ENCODE peak calls at places on chromosomes 13 and 19, in seven cellular contexts. O is HCT116, N is GM12878, J is Panc1, U is HepG2, R is K562, Y is upper lobe of left lung. L is an unnamed sample.

GRCh38 chr19:39377373-39378362 is 13.2 kb downstream of the PAF1 start:
- ATAC-seq in O (no peak), N (no peak), J (no peak), U (peak; percentile 69), R (no peak), Y (no peak), L (no peak)

GRCh38 chr19:290539-291521 is at the start of gene PLPP2:
- ATAC-seq in O (peak; percentile 58), N (no peak), J (peak; percentile 55), U (no peak), R (no peak), Y (peak; percentile 9), L (peak; percentile 54)

GRCh38 chr13:112342841-112343361 is 33.3 kb upstream of the SPACA7 start:
- ATAC-seq in O (no peak), N (no peak), J (no peak), U (no peak), R (no peak), Y (peak; percentile 6), L (no peak)

GRCh38 chr13:40102854-40103253 is 447.4 kb downstream of the COG6 start:
- ATAC-seq in O (peak; percentile 62), N (peak; percentile 21), J (no peak), U (peak; percentile 92), R (no peak), Y (no peak), L (no peak)

GRCh38 chr13:28609381-28609780 is 49.5 kb upstream of the POMP start:
- ATAC-seq in O (no peak), N (no peak), J (no peak), U (no peak), R (no peak), Y (no peak), L (no peak)

GRCh38 chr13:79382545-79383275 is 23.3 kb downstream of the RBM26 start:
- ATAC-seq in O (no peak), N (peak; percentile 64), J (no peak), U (no peak), R (peak; percentile 28), Y (no peak), L (no peak)

GRCh38 chr13:46173656-46174055 is 8.3 kb downstream of the LCP1 start:
- ATAC-seq in O (no peak), N (peak; percentile 50), J (no peak), U (no peak), R (no peak), Y (no peak), L (no peak)

GRCh38 chr19:16381756-16382401 is 57.3 kb downstream of the KLF2 start:
- ATAC-seq in O (no peak), N (no peak), J (no peak), U (no peak), R (no peak), Y (no peak), L (peak; percentile 87)

GRCh38 chr13:21579754-21580316 is 24.1 kb downstream of the MICU2 start:
- ATAC-seq in O (no peak), N (peak; percentile 83), J (no peak), U (no peak), R (no peak), Y (no peak), L (no peak)

GRCh38 chr19:30073152-30074000 is 131.3 kb downstream of the URI1 start:
- ATAC-seq in O (no peak), N (no peak), J (peak; percentile 48), U (no peak), R (no peak), Y (no peak), L (no peak)

GRCh38 chr13:75841905-75842304 is 205.8 kb downstream of the LMO7 start:
- ATAC-seq in O (no peak), N (no peak), J (no peak), U (no peak), R (no peak), Y (peak; percentile 55), L (no peak)

GRCh38 chr13:100855151-100855550 is 180.6 kb upstream of the TMTC4 start:
- ATAC-seq in O (no peak), N (peak; percentile 54), J (no peak), U (no peak), R (no peak), Y (no peak), L (no peak)

GRCh38 chr13:99442273-99442895 is 58.9 kb upstream of the TM9SF2 start:
- ATAC-seq in O (peak; percentile 59), N (peak; percentile 77), J (no peak), U (peak; percentile 32), R (peak; percentile 73), Y (peak; percentile 78), L (no peak)

GRCh38 chr19:29851769-29852521 is 40.2 kb downstream of the CCNE1 start:
- ATAC-seq in O (no peak), N (peak; percentile 91), J (no peak), U (no peak), R (no peak), Y (no peak), L (no peak)

GRCh38 chr13:95403349-95404140 is 102.3 kb upstream of the ABCC4 start:
- ATAC-seq in O (peak; percentile 28), N (peak; percentile 63), J (peak; percentile 43), U (peak; percentile 45), R (no peak), Y (no peak), L (no peak)

GRCh38 chr19:13103961-13104847 is 1.5 kb upstream of the LYL1 start:
- ATAC-seq in O (peak; percentile 51), N (peak; percentile 45), J (peak; percentile 17), U (no peak), R (peak; percentile 44), Y (peak; percentile 30), L (peak; percentile 32)
- TF ChIP-seq POLR2AphosphoS5 in O (no peak), N (no peak), J (peak; percentile 18), U (no peak), R (peak; percentile 48), Y (peak; percentile 94), L (peak; percentile 89)

GRCh38 chr19:17948474-17948966 is 15.7 kb downstream of the CCDC124 start:
- ATAC-seq in O (no peak), N (no peak), J (no peak), U (no peak), R (no peak), Y (no peak), L (no peak)
- H3K4me3 ChIP-seq in O (peak overlapping the region; percentile 57), N (peak overlapping the region; percentile 57), J (peak overlapping the region; percentile 34), U (peak overlapping the region; percentile 67), R (peak overlapping the region; percentile 51), Y (peak overlapping the region; percentile 92), L (peak overlapping the region; percentile 60)

GRCh38 chr13:64314286-64314685 is 2898.6 kb upstream of the PCDH20 start:
- ATAC-seq in O (no peak), N (no peak), J (no peak), U (no peak), R (no peak), Y (no peak), L (no peak)
- TF ChIP-seq POLR2AphosphoS5 in O (no peak), N (no peak), J (no peak), U (no peak), R (no peak), Y (no peak), L (no peak)

GRCh38 chr19:41555752-41556151 is 20.2 kb upstream of the CEACAM21 start:
- ATAC-seq in O (no peak), N (no peak), J (no peak), U (no peak), R (no peak), Y (no peak), L (no peak)

GRCh38 chr19:41552558-41552957 is 23.4 kb upstream of the CEACAM21 start:
- ATAC-seq in O (no peak), N (peak; percentile 73), J (no peak), U (no peak), R (no peak), Y (no peak), L (no peak)

GRCh38 chr19:41553804-41554203 is 22.2 kb upstream of the CEACAM21 start:
- ATAC-seq in O (no peak), N (no peak), J (no peak), U (no peak), R (no peak), Y (no peak), L (no peak)

GRCh38 chr19:41551711-41552110 is 24.3 kb upstream of the CEACAM21 start:
- ATAC-seq in O (no peak), N (peak; percentile 10), J (no peak), U (no peak), R (no peak), Y (no peak), L (no peak)

GRCh38 chr19:41554902-41555301 is 21.1 kb upstream of the CEACAM21 start:
- ATAC-seq in O (no peak), N (no peak), J (no peak), U (no peak), R (no peak), Y (no peak), L (no peak)
- H3K4me3 ChIP-seq in O (no peak overlapping the region), N (peak overlapping the region; percentile 8), J (no peak overlapping the region), U (no peak overlapping the region), R (no peak overlapping the region), Y (no peak overlapping the region), L (no peak overlapping the region)

DNA sequence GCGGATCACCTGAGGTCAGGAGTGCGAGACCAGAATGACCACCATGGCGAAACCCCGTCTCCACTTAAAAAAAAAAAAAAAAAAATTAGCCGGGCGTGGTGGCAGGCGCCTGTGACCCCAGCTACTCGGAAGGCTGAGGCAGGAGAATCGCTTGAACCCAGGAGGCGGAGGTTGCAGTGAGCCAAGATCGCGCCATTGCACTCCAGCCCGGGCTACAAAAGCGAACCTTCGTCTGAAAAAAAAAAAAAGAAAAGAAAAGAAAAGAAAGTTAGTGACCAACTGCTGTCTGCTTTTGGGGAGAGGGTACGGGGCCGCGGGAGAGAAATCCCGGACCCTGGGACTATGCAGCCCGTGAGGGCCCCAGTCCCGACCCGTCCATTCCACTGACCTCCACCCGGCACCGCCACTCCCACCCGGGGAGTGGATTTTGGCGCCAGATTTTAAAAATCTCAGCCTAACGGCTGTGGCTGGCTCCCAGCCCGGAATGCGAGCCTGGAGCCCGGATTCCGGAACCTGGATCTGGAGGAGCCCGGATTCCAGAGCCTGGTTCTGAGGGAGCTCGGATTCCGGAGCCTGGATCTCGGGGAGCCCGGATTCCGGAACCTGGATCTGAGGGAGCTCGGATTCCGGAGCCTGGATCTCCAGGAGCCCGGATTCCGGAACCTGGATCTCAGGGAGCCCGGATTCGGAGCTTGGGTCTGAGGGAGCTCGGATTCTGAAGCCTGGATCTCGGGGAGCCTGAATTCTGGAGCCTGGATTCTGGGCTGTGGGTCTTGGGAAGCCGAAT is 6.1 kb upstream of the LMNB2 start:
- ATAC-seq in O (peak; percentile 58), N (no peak), J (peak; percentile 65), U (peak; percentile 60), R (no peak), Y (peak; percentile 91), L (peak; percentile 94)
- TF ChIP-seq POLR2AphosphoS5 in O (peak; percentile 81), N (no peak), J (peak; percentile 86), U (no peak), R (no peak), Y (no peak), L (peak; percentile 86)

L was measured in gastroesophageal sphincter.